ENCODE peak calls at places on chromosomes 1 and 21, in nine cellular contexts. L is heart left ventricle, B is uterus, W is colonic mucosa, V is fibroblast of lung, U is body of pancreas, A is adrenal gland, H is HCT116, Z is A549. E is an unnamed sample. For H3K4me1, the result is how much of the 10 kb centered on the place peaks cover.

GRCh38 chr1:158353333-158354038 is at the start of gene CD1E:
- DNase-seq in A (peak), H (no peak), W (no peak), B (no peak), L (no peak), Z (no peak), V (no peak), U (no peak), E (no peak)

GRCh38 chr1:59574085-59574484 is 240.7 kb upstream of the HOOK1 start:
- DNase-seq in W (no peak), Z (no peak), H (no peak), L (no peak), V (peak), B (no peak), A (no peak), U (no peak), E (no peak)

GRCh38 chr1:170194451-170194850 is 48.7 kb downstream of the NTMT2 start:
- DNase-seq in B (no peak), U (no peak), A (no peak), L (no peak), W (no peak), V (no peak), Z (no peak), H (no peak), E (no peak)

GRCh38 chr1:54053745-54054437 is 483 bp downstream of the TCEANC2 start:
- DNase-seq in B (no peak), H (no peak), A (no peak), Z (no peak), U (no peak), W (no peak), L (no peak), V (peak), E (no peak)

GRCh38 chr1:10065344-10065685 is 32.6 kb downstream of the UBE4B start:
- DNase-seq in B (no peak), Z (peak), L (peak), V (no peak), W (no peak), A (peak), H (no peak), U (peak), E (no peak)

GRCh38 chr1:158177705-158178450 is 2.8 kb upstream of the CD1D start:
- DNase-seq in U (peak), L (peak), H (no peak), B (peak), A (peak), W (peak), Z (peak), V (peak), E (peak)

GRCh38 chr21:31597683-31598082 is 61.8 kb upstream of the SOD1 start:
- DNase-seq in U (no peak), B (no peak), H (no peak), Z (no peak), V (no peak), L (no peak), A (no peak), W (no peak), E (no peak)

GRCh38 chr21:29181799-29182470 is 51.5 kb downstream of the MAP3K7CL start:
- DNase-seq in A (peak), H (peak), V (peak), B (no peak), L (peak), Z (peak), U (peak), W (no peak), E (no peak)

GRCh38 chr1:93980320-93980744 is 71.1 kb upstream of the GCLM start:
- DNase-seq in L (no peak), V (no peak), B (no peak), W (no peak), A (no peak), H (no peak), U (no peak), Z (no peak), E (no peak)

GRCh38 chr1:239126881-239127280 is 259.5 kb upstream of the CHRM3 start:
- DNase-seq in H (no peak), A (no peak), Z (no peak), V (no peak), U (no peak), L (no peak), B (no peak), W (no peak), E (no peak)

GRCh38 chr1:66681686-66682085 is 70.6 kb upstream of the DYNLT5 start:
- DNase-seq in B (no peak), W (no peak), A (no peak), H (no peak), V (peak), Z (no peak), L (no peak), U (no peak), E (no peak)
- H3K27ac ChIP-seq in B (no peak), W (no peak), A (no peak), H (no peak), V (no peak), Z (no peak), L (no peak), U (no peak), E (no peak)

DNA sequence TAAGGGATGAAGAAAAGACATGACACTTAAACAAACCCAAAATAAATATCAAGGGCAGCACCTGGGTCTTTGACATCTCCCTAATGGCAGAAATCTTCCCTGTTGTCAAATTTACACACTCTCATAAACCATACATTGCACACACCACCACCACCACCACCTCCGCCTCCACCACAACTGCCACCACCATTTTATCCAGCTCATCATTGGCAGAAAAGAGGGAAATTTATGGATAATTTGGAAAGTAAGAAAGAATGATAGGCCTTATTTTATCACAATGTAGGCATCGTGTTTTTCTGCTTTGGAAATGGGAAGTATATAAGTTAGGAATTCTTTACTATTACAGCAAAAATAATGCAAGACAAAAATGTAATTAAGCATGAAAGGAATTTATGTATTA is 27.3 kb upstream of the RGS13 start:
- DNase-seq in B (no peak), L (no peak), V (no peak), H (no peak), A (no peak), Z (no peak), U (no peak), W (no peak), E (no peak)
- H3K4me1 ChIP-seq in B (under half), L (under half), V (under half), H (under half), A (under half), Z (under half), U (under half), W (under half), E (under half)

DNA sequence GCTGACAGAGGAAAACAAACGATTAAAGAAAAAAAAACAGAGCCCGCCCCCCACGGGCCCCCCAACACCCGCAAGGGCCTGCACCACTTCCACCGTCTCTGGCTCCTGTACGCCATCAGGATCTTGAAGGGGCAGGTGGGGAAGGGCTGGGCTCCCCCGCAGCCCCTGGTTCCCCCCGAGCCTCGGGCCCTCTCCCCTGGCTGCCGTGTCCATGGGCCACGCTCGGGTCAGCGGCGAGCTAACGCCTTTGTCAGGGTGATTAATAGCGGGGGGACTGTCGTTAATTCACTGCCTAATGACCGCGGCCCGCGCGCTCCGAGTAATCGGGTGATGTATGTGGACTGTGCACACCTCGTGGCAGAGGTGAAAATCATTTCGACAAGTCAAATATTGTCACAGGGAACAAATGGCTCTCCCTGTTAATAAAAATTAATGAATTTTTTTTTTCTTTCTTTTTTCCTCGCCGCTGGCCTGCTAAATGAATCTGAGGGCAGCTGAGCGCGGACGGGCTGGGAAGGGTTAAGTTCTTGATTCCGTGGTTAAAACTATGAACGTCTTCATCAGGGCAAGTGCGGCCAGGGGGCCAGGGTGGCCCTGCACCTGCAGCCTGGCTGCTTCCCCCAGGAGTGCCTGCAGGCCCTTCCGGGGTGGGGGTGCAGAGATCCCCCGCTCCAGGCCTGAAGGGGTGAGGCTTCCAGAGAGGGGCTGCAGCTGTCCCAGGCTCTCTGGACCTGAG is 100.8 kb downstream of the PRDM16 start:
- DNase-seq in B (no peak), V (no peak), H (no peak), A (no peak), L (no peak), W (no peak), U (peak), Z (no peak), E (peak)
- H3K4me3 ChIP-seq in B (no peak), V (no peak), H (no peak), A (no peak), L (peak), W (no peak), U (no peak), Z (no peak), E (no peak)

DNA sequence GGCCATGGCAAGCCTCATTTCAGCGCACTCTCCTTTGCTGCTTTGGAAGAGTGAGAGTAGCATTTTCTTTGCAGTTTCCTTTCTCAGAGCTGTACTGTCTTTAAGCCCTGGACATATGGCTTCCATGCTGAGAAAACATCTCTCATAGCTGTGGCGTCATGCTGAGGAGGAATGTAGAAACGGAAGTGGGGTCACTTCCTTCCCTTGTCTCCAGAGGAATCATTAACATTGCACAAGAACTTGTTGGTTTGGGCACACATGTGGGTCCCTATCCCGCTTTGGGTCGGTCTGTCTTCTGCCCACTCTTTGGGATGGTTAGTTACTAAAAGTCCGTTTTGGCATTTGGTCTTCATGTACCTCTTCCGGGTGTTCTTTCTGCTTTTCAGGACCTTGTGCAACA is 5.6 kb downstream of the MFN2 start:
- DNase-seq in U (no peak), A (no peak), H (no peak), Z (no peak), W (no peak), V (peak), L (no peak), B (no peak), E (no peak)
- H3K27ac ChIP-seq in U (no peak), A (no peak), H (no peak), Z (no peak), W (no peak), V (no peak), L (peak), B (no peak), E (peak)

DNA sequence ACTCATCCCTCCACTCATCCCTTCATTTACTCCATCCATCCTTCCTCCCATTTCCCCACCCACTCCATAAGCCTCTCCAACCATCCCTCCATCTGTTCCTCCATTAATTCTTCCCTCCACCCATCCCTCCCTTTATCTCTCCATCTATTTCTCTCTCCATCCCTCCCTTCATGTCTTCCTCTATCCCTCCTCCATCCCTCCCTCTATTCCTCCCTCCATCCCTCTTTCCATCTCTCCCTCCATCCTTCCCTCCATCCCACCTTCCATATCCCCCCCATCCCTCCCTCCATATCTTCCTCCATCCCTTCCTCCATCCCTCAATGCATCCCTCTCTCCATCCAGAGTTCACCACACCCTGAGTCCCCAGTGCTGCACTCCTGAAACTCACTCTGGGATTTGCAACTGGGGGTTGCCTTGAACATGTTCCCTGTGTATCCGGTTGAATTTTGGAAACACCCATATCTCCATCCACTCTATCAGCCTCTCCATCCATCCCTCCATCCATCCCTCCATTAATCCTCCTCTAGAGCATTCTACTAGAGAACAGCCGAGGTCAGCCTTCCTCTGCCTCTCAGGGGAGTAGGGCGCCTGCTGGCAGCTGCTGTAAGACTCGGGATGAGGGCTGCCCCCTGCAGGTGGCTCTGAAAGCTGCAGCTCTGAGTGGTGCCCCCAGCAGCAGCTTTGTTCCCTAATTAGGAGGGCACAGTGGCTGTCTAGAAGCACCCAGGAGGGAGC is 39.4 kb downstream of the ABCG1 start:
- DNase-seq in Z (peak), V (peak), B (peak), W (peak), A (peak), U (peak), L (peak), H (peak), E (peak)
- H3K4me1 ChIP-seq in Z (under half), V (under half), B (under half), W (under half), A (under half), U (under half), L (under half), H (under half), E (under half)

DNA sequence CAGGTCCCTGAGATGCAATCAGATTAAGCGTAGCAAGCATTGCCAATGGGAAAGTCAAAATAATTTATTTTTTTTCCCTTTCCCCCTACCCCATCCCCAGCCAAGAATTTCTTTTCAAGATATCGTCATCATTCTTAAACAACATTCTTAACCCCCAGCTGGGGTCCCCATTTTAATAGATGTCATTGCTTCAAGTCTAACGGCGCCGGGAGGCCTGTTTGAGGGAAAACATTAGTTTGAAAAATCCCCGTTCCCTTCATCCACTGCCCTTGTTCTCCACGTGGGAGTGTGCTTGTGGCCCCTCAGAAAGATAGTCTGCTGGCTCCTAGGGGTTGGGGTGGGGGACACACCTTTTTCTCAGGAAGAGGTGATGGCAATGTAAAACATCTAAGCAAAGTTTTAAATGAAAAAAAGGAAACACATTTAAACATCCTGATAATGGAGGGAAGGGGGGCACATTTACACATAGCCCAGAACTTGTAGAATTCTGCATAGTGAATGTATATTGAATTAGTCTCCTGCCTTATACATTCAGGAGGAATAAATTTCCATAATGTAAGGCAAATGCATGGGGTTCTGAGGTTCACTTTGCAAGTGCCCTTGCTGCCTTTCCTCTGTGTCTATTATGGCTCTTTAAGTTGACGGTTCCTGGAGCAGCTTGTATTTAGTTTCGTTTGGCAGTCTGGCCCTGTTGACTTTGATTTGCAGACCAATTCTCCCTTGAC is 6.8 kb downstream of the TRNP1 start:
- DNase-seq in H (no peak), Z (no peak), B (no peak), W (no peak), L (no peak), A (no peak), U (no peak), V (peak), E (no peak)
- H3K4me3 ChIP-seq in H (peak), Z (peak), B (no peak), W (no peak), L (no peak), A (no peak), U (no peak), V (no peak), E (no peak)

GRCh38 chr1:118302145-118302544 is 117.1 kb upstream of the SPAG17 start:
- DNase-seq in Z (no peak), H (no peak), W (no peak), B (no peak), A (no peak), V (no peak), U (no peak), L (no peak), E (no peak)
- H3K27ac ChIP-seq in Z (no peak), H (no peak), W (no peak), B (no peak), A (no peak), V (no peak), U (no peak), L (no peak), E (no peak)